ENCODE peak calls at places on chromosome 14, in eight cellular contexts. X is M059J, A is endothelial cell, K is NCI-H460, G is uterus, J is AG09319, Q is GDM1, Y is H54. B is an unnamed sample.

GRCh38 chr14:95979339-95980042 is 59.7 kb upstream of the C14orf132 start:
- DNase-seq in X (no peak), J (no peak), A (no peak), Y (no peak), K (no peak), G (no peak), Q (no peak), B (no peak)

GRCh38 chr14:105748204-105748578 is 221.8 kb downstream of the TMEM121 start:
- DNase-seq in A (no peak), G (peak; percentile 34), X (peak; percentile 51), J (no peak), K (no peak), Y (peak; percentile 51), Q (no peak), B (no peak)

GRCh38 chr14:69376439-69376838 is 21.7 kb downstream of the ERH start:
- DNase-seq in Q (no peak), A (no peak), G (no peak), K (no peak), X (peak; percentile 37), Y (no peak), J (no peak), B (no peak)

GRCh38 chr14:63542231-63542999 is 762 bp downstream of the PPP2R5E start:
- DNase-seq in A (peak; percentile 34), J (no peak), Y (peak; percentile 23), Q (no peak), K (no peak), X (peak; percentile 47), G (peak; percentile 22), B (peak; percentile 24)

GRCh38 chr14:35114036-35114435 is 7.8 kb downstream of the PPP2R3C start:
- DNase-seq in X (peak; percentile 13), K (no peak), A (no peak), G (no peak), J (no peak), Y (no peak), Q (no peak), B (no peak)

GRCh38 chr14:20413785-20414117 is 450 bp upstream of the TEP1 start:
- DNase-seq in J (no peak), K (peak; percentile 4), Y (no peak), G (no peak), A (no peak), Q (peak; percentile 35), X (peak; percentile 25), B (peak; percentile 50)

GRCh38 chr14:63891148-63891964 is 38.6 kb downstream of the SYNE2 start:
- DNase-seq in X (no peak), Q (no peak), Y (no peak), K (no peak), J (no peak), A (no peak), G (no peak), B (no peak)

GRCh38 chr14:23380197-23381016 is 3.6 kb downstream of the CMTM5 start:
- DNase-seq in X (no peak), K (no peak), Y (no peak), Q (no peak), A (no peak), J (no peak), G (no peak), B (no peak)

GRCh38 chr14:96038920-96039632 is at the start of gene C14orf132:
- DNase-seq in A (peak; percentile 57), Q (no peak), K (no peak), J (no peak), X (peak; percentile 15), Y (peak; percentile 70), G (peak; percentile 84), B (peak; percentile 24)

GRCh38 chr14:71403673-71404072 is 496.4 kb downstream of the PCNX1 start:
- DNase-seq in Y (no peak), J (no peak), A (peak; percentile 6), Q (no peak), K (no peak), X (peak; percentile 28), G (no peak), B (peak; percentile 48)

GRCh38 chr14:103819503-103820307 is 27.7 kb downstream of the PPP1R13B start:
- DNase-seq in G (peak; percentile 33), A (peak; percentile 19), J (peak; percentile 10), Q (no peak), X (no peak), K (no peak), Y (no peak), B (no peak)

GRCh38 chr14:68864301-68864810 is 71.5 kb upstream of the ZFP36L1 start:
- DNase-seq in A (no peak), X (no peak), G (no peak), K (no peak), Y (no peak), J (no peak), Q (no peak), B (no peak)

GRCh38 chr14:90660865-90661570 is 155.2 kb downstream of the TTC7B start:
- DNase-seq in X (no peak), K (no peak), J (no peak), G (no peak), Y (no peak), A (no peak), Q (no peak), B (no peak)